ENCODE peak calls at places on chromosomes 7 and 10, in eight cellular contexts. L is activated CD4-positive, alpha-beta T cell treated with anti-CD3 and anti-CD28 coated beads, Interleukin-2, amount 50 U/mL, for 24 hours; B is MV-4-11; R is MM.1S; M is RWPE1; G is activated naive CD4-positive, alpha-beta T cell treated with Interleukin-2 at 50 U/mL for 16 hours; P is NCI-H1436; E is hepatic stellate cell. S is an unnamed sample.

GRCh38 chr7:47792521-47793121 is 155.6 kb downstream of the PKD1L1 start:
- DNase-seq in L (no peak), B (no peak), R (no peak), M (peak), G (no peak), P (no peak), E (no peak), S (no peak)

GRCh38 chr7:12643644-12644043 is 43.8 kb upstream of the ARL4A start:
- DNase-seq in L (no peak), B (peak), R (no peak), M (no peak), G (no peak), P (no peak), E (no peak), S (no peak)

GRCh38 chr10:131546086-131546810 is 234.7 kb upstream of the TCERG1L start:
- DNase-seq in L (no peak), B (no peak), R (no peak), M (peak), G (no peak), P (no peak), E (no peak), S (no peak)

GRCh38 chr7:18590744-18591340 is 95.3 kb downstream of the HDAC9 start:
- DNase-seq in L (no peak), B (peak), R (peak), M (peak), G (no peak), P (no peak), E (peak), S (no peak)

GRCh38 chr10:71484352-71484751 is 87.6 kb downstream of the CDH23 start:
- DNase-seq in L (no peak), B (no peak), R (no peak), M (no peak), G (no peak), P (no peak), E (no peak), S (no peak)

GRCh38 chr7:71559214-71559613 is 427.3 kb downstream of the GALNT17 start:
- DNase-seq in L (no peak), B (no peak), R (no peak), M (no peak), G (no peak), P (no peak), E (no peak), S (no peak)

GRCh38 chr7:94003446-94004023 is 620 bp downstream of the BET1 start:
- DNase-seq in L (no peak), B (no peak), R (no peak), M (peak), G (peak), P (no peak), E (peak), S (peak)

GRCh38 chr7:102046373-102047117 is 229.1 kb downstream of the CUX1 start:
- DNase-seq in L (no peak), B (peak), R (no peak), M (no peak), G (no peak), P (no peak), E (no peak), S (no peak)

GRCh38 chr10:60473557-60473956 is 83.9 kb upstream of the ANK3 start:
- DNase-seq in L (no peak), B (no peak), R (no peak), M (peak), G (no peak), P (no peak), E (no peak), S (no peak)

GRCh38 chr7:132221356-132221755 is 354.9 kb downstream of the PLXNA4 start:
- DNase-seq in L (no peak), B (no peak), R (no peak), M (no peak), G (no peak), P (no peak), E (no peak), S (no peak)

GRCh38 chr10:79130846-79131245 is 62.1 kb downstream of the ZMIZ1 start:
- DNase-seq in L (no peak), B (no peak), R (no peak), M (no peak), G (no peak), P (no peak), E (no peak), S (no peak)

GRCh38 chr10:23439452-23439919 is 611 bp downstream of the OTUD1 start:
- DNase-seq in L (no peak), B (no peak), R (peak), M (peak), G (no peak), P (no peak), E (no peak), S (no peak)

GRCh38 chr7:139328375-139328774 is 12.8 kb upstream of the FMC1 start:
- DNase-seq in L (no peak), B (no peak), R (no peak), M (peak), G (no peak), P (no peak), E (peak), S (no peak)

GRCh38 chr7:102140952-102141370 is 145.7 kb upstream of the SH2B2 start:
- DNase-seq in L (no peak), B (peak), R (peak), M (no peak), G (no peak), P (no peak), E (no peak), S (peak)

GRCh38 chr7:158141806-158142518 is 445.7 kb downstream of the PTPRN2 start:
- DNase-seq in L (no peak), B (no peak), R (no peak), M (no peak), G (no peak), P (no peak), E (no peak), S (no peak)

GRCh38 chr7:106064836-106065559 is 47.1 kb downstream of the SYPL1 start:
- DNase-seq in L (no peak), B (peak), R (no peak), M (peak), G (no peak), P (no peak), E (peak), S (no peak)

GRCh38 chr7:1121886-1122831 is 34.2 kb downstream of the GPER1 start:
- DNase-seq in L (no peak), B (peak), R (no peak), M (no peak), G (no peak), P (no peak), E (no peak), S (no peak)